ENCODE peak calls at places on chromosomes 13 and 19, in four cellular contexts. One of them, this sample, is unnamed.

GRCh38 chr19:35742121-35742724 is at the start of gene IGFLR1:
- DNase-seq in C1 segment of cervical spinal cord: no peak
- DNase-seq in brain microvascular endothelial cell: no peak
- DNase-seq in SHP77: no peak
- DNase-seq in this sample: no peak

GRCh38 chr19:5337886-5338595 is 2.6 kb downstream of the PTPRS start:
- DNase-seq in C1 segment of cervical spinal cord: no peak
- DNase-seq in brain microvascular endothelial cell: no peak
- DNase-seq in SHP77: no peak
- DNase-seq in this sample: no peak

GRCh38 chr19:53545271-53546065 is 7.5 kb downstream of the ZNF331 start:
- DNase-seq in C1 segment of cervical spinal cord: no peak
- DNase-seq in brain microvascular endothelial cell: peak
- DNase-seq in SHP77: peak
- DNase-seq in this sample: peak

GRCh38 chr13:113863511-113864302 is at the start of gene GAS6:
- DNase-seq in C1 segment of cervical spinal cord: no peak
- DNase-seq in brain microvascular endothelial cell: no peak
- DNase-seq in SHP77: no peak
- DNase-seq in this sample: peak

GRCh38 chr19:33205110-33205509 is 11.0 kb downstream of the LRP3 start:
- DNase-seq in C1 segment of cervical spinal cord: no peak
- DNase-seq in brain microvascular endothelial cell: no peak
- DNase-seq in SHP77: no peak
- DNase-seq in this sample: no peak

GRCh38 chr13:29587645-29588044 is 7.8 kb downstream of the SLC7A1 start:
- DNase-seq in C1 segment of cervical spinal cord: no peak
- DNase-seq in brain microvascular endothelial cell: no peak
- DNase-seq in SHP77: no peak
- DNase-seq in this sample: no peak

GRCh38 chr13:26719356-26719945 is 41.1 kb downstream of the GPR12 start:
- DNase-seq in C1 segment of cervical spinal cord: no peak
- DNase-seq in brain microvascular endothelial cell: no peak
- DNase-seq in SHP77: no peak
- DNase-seq in this sample: no peak

GRCh38 chr19:46784262-46785053 is 3.9 kb downstream of the SLC1A5 start:
- DNase-seq in C1 segment of cervical spinal cord: no peak
- DNase-seq in brain microvascular endothelial cell: peak
- DNase-seq in SHP77: peak
- DNase-seq in this sample: peak

GRCh38 chr13:41463823-41464602 is 6.7 kb downstream of the RGCC start:
- DNase-seq in C1 segment of cervical spinal cord: no peak
- DNase-seq in brain microvascular endothelial cell: no peak
- DNase-seq in SHP77: no peak
- DNase-seq in this sample: no peak

GRCh38 chr19:3287814-3288213 is 63.4 kb downstream of the CELF5 start:
- DNase-seq in C1 segment of cervical spinal cord: no peak
- DNase-seq in brain microvascular endothelial cell: no peak
- DNase-seq in SHP77: no peak
- DNase-seq in this sample: no peak

GRCh38 chr13:75052616-75053015 is 429.4 kb downstream of the TBC1D4 start:
- DNase-seq in C1 segment of cervical spinal cord: no peak
- DNase-seq in brain microvascular endothelial cell: no peak
- DNase-seq in SHP77: no peak
- DNase-seq in this sample: no peak

GRCh38 chr13:113874177-113874576 is 10.3 kb upstream of the GAS6 start:
- DNase-seq in C1 segment of cervical spinal cord: no peak
- DNase-seq in brain microvascular endothelial cell: no peak
- DNase-seq in SHP77: peak
- DNase-seq in this sample: no peak

GRCh38 chr13:44293908-44294735 is 79.5 kb upstream of the SERP2 start:
- DNase-seq in C1 segment of cervical spinal cord: no peak
- DNase-seq in brain microvascular endothelial cell: no peak
- DNase-seq in SHP77: no peak
- DNase-seq in this sample: peak

GRCh38 chr19:1206063-1206732 is 620 bp downstream of the STK11 start:
- DNase-seq in C1 segment of cervical spinal cord: no peak
- DNase-seq in brain microvascular endothelial cell: no peak
- DNase-seq in SHP77: no peak
- DNase-seq in this sample: no peak

GRCh38 chr19:33098023-33098652 is 17.2 kb downstream of the GPATCH1 start:
- DNase-seq in C1 segment of cervical spinal cord: no peak
- DNase-seq in brain microvascular endothelial cell: no peak
- DNase-seq in SHP77: no peak
- DNase-seq in this sample: no peak

GRCh38 chr13:45368571-45368970 is 27.6 kb upstream of the TPT1 start:
- DNase-seq in C1 segment of cervical spinal cord: no peak
- DNase-seq in brain microvascular endothelial cell: no peak
- DNase-seq in SHP77: no peak
- DNase-seq in this sample: no peak

GRCh38 chr13:108154421-108154858 is 60.9 kb downstream of the LIG4 start:
- DNase-seq in C1 segment of cervical spinal cord: no peak
- DNase-seq in brain microvascular endothelial cell: no peak
- DNase-seq in SHP77: peak
- DNase-seq in this sample: no peak

GRCh38 chr19:1268392-1269064 is 604 bp upstream of the CIRBP start:
- DNase-seq in C1 segment of cervical spinal cord: no peak
- DNase-seq in brain microvascular endothelial cell: no peak
- DNase-seq in SHP77: no peak
- DNase-seq in this sample: no peak

GRCh38 chr13:49645451-49645850 is 17.1 kb downstream of the ARL11 start:
- DNase-seq in C1 segment of cervical spinal cord: no peak
- DNase-seq in brain microvascular endothelial cell: no peak
- DNase-seq in SHP77: no peak
- DNase-seq in this sample: no peak

GRCh38 chr13:110382830-110383229 is 75.7 kb downstream of the COL4A2 start:
- DNase-seq in C1 segment of cervical spinal cord: no peak
- DNase-seq in brain microvascular endothelial cell: no peak
- DNase-seq in SHP77: no peak
- DNase-seq in this sample: no peak

GRCh38 chr13:86082116-86082515 is 282.9 kb upstream of the SLITRK6 start:
- DNase-seq in C1 segment of cervical spinal cord: no peak
- DNase-seq in brain microvascular endothelial cell: no peak
- DNase-seq in SHP77: no peak
- DNase-seq in this sample: no peak

GRCh38 chr19:54096642-54097106 is 3.9 kb downstream of the OSCAR start:
- DNase-seq in C1 segment of cervical spinal cord: no peak
- DNase-seq in brain microvascular endothelial cell: no peak
- DNase-seq in SHP77: no peak
- DNase-seq in this sample: peak

GRCh38 chr19:6723738-6724137 is 3.3 kb upstream of the C3 start:
- DNase-seq in C1 segment of cervical spinal cord: no peak
- DNase-seq in brain microvascular endothelial cell: no peak
- DNase-seq in SHP77: no peak
- DNase-seq in this sample: no peak

GRCh38 chr19:16133818-16134217 is 9.7 kb upstream of the HSH2D start:
- DNase-seq in C1 segment of cervical spinal cord: no peak
- DNase-seq in brain microvascular endothelial cell: no peak
- DNase-seq in SHP77: no peak
- DNase-seq in this sample: no peak

GRCh38 chr13:113982296-113982661 is 8.4 kb upstream of the C13orf46 start:
- DNase-seq in C1 segment of cervical spinal cord: no peak
- DNase-seq in brain microvascular endothelial cell: no peak
- DNase-seq in SHP77: no peak
- DNase-seq in this sample: no peak

GRCh38 chr19:10718205-10719196 is 622 bp downstream of the DNM2 start:
- DNase-seq in C1 segment of cervical spinal cord: peak
- DNase-seq in brain microvascular endothelial cell: no peak
- DNase-seq in SHP77: no peak
- DNase-seq in this sample: peak

GRCh38 chr13:73599232-73600128 is 534.7 kb downstream of the KLF12 start:
- DNase-seq in C1 segment of cervical spinal cord: no peak
- DNase-seq in brain microvascular endothelial cell: no peak
- DNase-seq in SHP77: no peak
- DNase-seq in this sample: no peak

GRCh38 chr13:112105884-112106283 is 38.9 kb downstream of the SOX1 start:
- DNase-seq in C1 segment of cervical spinal cord: no peak
- DNase-seq in brain microvascular endothelial cell: no peak
- DNase-seq in SHP77: no peak
- DNase-seq in this sample: no peak

GRCh38 chr13:37068962-37069361 is 9.5 kb upstream of the SUPT20H start:
- DNase-seq in C1 segment of cervical spinal cord: no peak
- DNase-seq in brain microvascular endothelial cell: no peak
- DNase-seq in SHP77: peak
- DNase-seq in this sample: peak

GRCh38 chr19:16078759-16079707 is 2.7 kb downstream of the TPM4 start:
- DNase-seq in C1 segment of cervical spinal cord: no peak
- DNase-seq in brain microvascular endothelial cell: peak
- DNase-seq in SHP77: peak
- DNase-seq in this sample: peak

GRCh38 chr13:106352850-106353249 is 182.6 kb downstream of the EFNB2 start:
- DNase-seq in C1 segment of cervical spinal cord: no peak
- DNase-seq in brain microvascular endothelial cell: no peak
- DNase-seq in SHP77: no peak
- DNase-seq in this sample: no peak

GRCh38 chr13:44271915-44272341 is 101.7 kb upstream of the SERP2 start:
- DNase-seq in C1 segment of cervical spinal cord: no peak
- DNase-seq in brain microvascular endothelial cell: no peak
- DNase-seq in SHP77: no peak
- DNase-seq in this sample: peak

GRCh38 chr19:46192990-46193650 is 36.4 kb upstream of the IGFL1 start:
- DNase-seq in C1 segment of cervical spinal cord: no peak
- DNase-seq in brain microvascular endothelial cell: peak
- DNase-seq in SHP77: peak
- DNase-seq in this sample: peak

GRCh38 chr19:5424192-5424973 is 30.8 kb upstream of the ZNRF4 start:
- DNase-seq in C1 segment of cervical spinal cord: no peak
- DNase-seq in brain microvascular endothelial cell: no peak
- DNase-seq in SHP77: no peak
- DNase-seq in this sample: no peak

GRCh38 chr19:50639121-50640112 is at the start of gene SYT3:
- DNase-seq in C1 segment of cervical spinal cord: peak
- DNase-seq in brain microvascular endothelial cell: peak
- DNase-seq in SHP77: no peak
- DNase-seq in this sample: no peak

GRCh38 chr19:44846455-44847143 is 502 bp downstream of the NECTIN2 start:
- DNase-seq in C1 segment of cervical spinal cord: no peak
- DNase-seq in brain microvascular endothelial cell: peak
- DNase-seq in SHP77: no peak
- DNase-seq in this sample: peak

GRCh38 chr13:95624020-95624419 is 20.5 kb downstream of the DZIP1 start:
- DNase-seq in C1 segment of cervical spinal cord: no peak
- DNase-seq in brain microvascular endothelial cell: no peak
- DNase-seq in SHP77: peak
- DNase-seq in this sample: peak

GRCh38 chr19:4215807-4216206 is 13.5 kb upstream of the EBI3 start:
- DNase-seq in C1 segment of cervical spinal cord: no peak
- DNase-seq in brain microvascular endothelial cell: no peak
- DNase-seq in SHP77: no peak
- DNase-seq in this sample: no peak